ENCODE peak calls at places on chromosomes 13 and 19, in eight cellular contexts. W is Peyer's patch, Z is testis, U is prostate gland, C is A549, Y is body of pancreas, R is breast epithelium, M is stomach. K is an unnamed sample. For H3K4me1, the result is how much of the 10 kb centered on the place peaks cover.

GRCh38 chr19:16369664-16370576 is 45.3 kb downstream of the KLF2 start:
- DNase-seq in U (no peak), Z (no peak), M (no peak), W (no peak), Y (no peak), R (no peak), C (no peak), K (peak)

GRCh38 chr13:46160474-46161066 is 21.4 kb downstream of the LCP1 start:
- DNase-seq in Y (peak), C (peak), W (peak), R (no peak), M (no peak), Z (no peak), U (no peak), K (no peak)

GRCh38 chr13:34942732-34943674 is 933 bp downstream of the NBEA start:
- DNase-seq in Y (peak), W (peak), R (no peak), C (peak), U (peak), Z (peak), M (peak), K (peak)

GRCh38 chr13:112730157-112730671 is 40.4 kb downstream of the ATP11A start:
- DNase-seq in W (peak), Z (peak), R (no peak), U (no peak), C (no peak), M (peak), Y (no peak), K (peak)

GRCh38 chr19:30151081-30151480 is 209.0 kb downstream of the URI1 start:
- DNase-seq in U (no peak), M (no peak), C (no peak), Y (no peak), R (no peak), Z (no peak), W (no peak), K (peak)

GRCh38 chr19:827710-828321 is at the start of gene AZU1:
- DNase-seq in Z (no peak), M (peak), C (no peak), R (no peak), W (no peak), Y (peak), U (no peak), K (peak)

GRCh38 chr19:18612772-18613588 is at the start of gene TMEM59L:
- DNase-seq in Z (peak), M (no peak), R (no peak), C (no peak), W (peak), U (no peak), Y (no peak), K (peak)

GRCh38 chr19:42075364-42075615 is 676 bp upstream of the ZNF574 start:
- DNase-seq in M (no peak), Z (no peak), U (no peak), Y (no peak), R (no peak), C (no peak), W (no peak), K (no peak)

GRCh38 chr19:10418281-10419199 is 1.8 kb upstream of the PDE4A start:
- DNase-seq in Z (no peak), Y (no peak), W (no peak), U (no peak), M (no peak), R (no peak), C (no peak), K (no peak)

GRCh38 chr19:10417598-10418280 is 2.6 kb upstream of the PDE4A start:
- DNase-seq in M (no peak), W (no peak), Z (no peak), Y (no peak), C (no peak), U (no peak), R (no peak), K (no peak)

GRCh38 chr19:10416083-10416379 is 4.3 kb upstream of the PDE4A start:
- DNase-seq in U (no peak), Y (no peak), Z (no peak), R (no peak), C (no peak), W (no peak), M (no peak), K (no peak)

GRCh38 chr19:10419200-10419645 is 1.1 kb upstream of the PDE4A start:
- DNase-seq in U (no peak), W (no peak), Z (no peak), R (no peak), C (no peak), Y (no peak), M (no peak), K (no peak)

DNA sequence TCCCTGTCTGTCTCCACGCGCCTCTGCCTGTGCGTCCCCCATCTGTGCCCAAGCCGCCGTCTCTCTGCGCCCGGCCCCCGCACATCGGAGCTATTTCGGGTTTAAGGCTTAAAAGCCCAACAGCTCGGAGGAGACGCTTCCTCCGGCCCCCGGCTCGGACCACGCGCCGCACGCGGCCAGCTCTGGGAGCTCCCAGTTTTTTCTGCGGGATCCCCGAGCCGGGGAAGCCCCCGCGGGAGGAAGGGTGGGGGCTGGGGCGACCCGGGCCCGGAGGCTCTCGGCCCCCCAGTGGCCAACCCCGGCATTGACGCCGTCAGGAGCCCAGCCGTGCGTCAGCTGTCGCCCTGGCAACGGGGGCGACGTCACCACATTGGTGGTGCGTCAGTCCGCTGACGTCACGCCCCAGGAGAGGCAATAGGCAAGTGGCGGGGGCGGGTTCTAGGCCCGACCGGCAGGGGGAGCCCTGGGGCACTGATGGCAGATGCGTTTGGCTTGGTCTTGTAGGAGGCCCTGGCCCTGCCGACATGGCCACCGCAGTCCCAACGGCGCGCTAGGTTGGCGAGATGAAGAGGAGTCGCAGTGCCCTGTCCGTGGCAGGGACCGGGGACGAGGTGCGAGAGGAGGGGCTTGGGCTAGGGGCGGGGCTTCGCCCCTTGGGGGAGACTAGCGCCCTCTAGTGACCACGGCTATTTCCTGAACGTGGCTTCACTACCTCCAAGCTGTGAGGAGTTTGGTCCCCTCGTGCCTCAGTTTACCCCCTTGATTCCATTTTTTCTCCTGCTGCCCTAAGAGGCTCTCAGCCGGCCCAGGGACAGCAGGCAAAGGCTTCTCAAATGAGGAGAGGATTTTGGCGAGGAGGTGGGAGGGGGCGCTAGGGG is 3.7 kb upstream of the PDE4A start:
- DNase-seq in C (peak), R (peak), Y (peak), Z (peak), M (peak), W (peak), U (peak), K (peak)
- TF ChIP-seq POLR2A in C (no peak), R (no peak), Y (no peak), Z (no peak), M (no peak), W (no peak), U (no peak), K (no peak)

DNA sequence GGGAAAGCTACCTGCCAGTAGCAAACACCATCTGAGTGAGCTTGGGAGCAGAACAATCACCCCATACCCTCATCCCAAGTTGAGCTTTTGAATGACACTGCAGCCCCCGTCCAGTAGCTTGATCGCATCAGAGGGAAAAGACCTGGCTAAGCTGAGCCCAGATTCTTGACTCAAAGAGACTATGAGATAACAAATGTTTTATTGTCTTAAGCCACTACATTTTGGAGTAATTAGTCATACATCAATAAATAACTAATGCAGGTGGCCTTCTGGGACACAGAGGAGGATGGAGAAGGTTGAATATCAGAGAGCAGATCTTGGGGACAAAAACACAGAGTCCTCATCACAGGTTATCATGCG is 24.6 kb upstream of the IGSF23 start:
- DNase-seq in Y (no peak), U (no peak), C (peak), M (no peak), Z (no peak), W (no peak), R (no peak), K (no peak)
- H3K4me1 ChIP-seq in Y (under half), U (under half), C (half or more), M (under half), Z (under half), W (under half), R (under half), K (under half)

GRCh38 chr13:84902243-84902642 is 897.0 kb downstream of the SLITRK6 start:
- DNase-seq in U (no peak), Z (no peak), Y (no peak), W (no peak), C (no peak), M (no peak), R (no peak), K (no peak)

DNA sequence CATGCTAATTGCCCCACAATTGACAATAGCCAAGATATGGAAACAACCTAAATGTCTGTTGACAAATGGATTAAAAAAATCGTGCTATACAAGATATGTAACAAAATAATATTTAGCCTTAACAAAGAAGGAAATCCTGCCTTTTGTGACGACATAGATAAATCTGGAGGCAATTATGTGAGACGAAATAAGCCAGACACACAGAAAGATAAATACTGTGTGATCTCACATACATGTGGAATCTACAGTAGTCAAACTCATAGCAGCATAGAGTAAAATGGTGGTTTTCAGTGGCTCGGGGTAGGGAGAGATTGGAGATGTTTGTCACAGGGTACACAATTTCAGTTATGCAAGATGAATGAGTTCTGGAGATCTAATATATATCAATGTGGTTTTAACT is 895.8 kb downstream of the SLITRK6 start:
- DNase-seq in Z (no peak), U (no peak), W (no peak), R (no peak), M (no peak), Y (no peak), C (no peak), K (no peak)
- TF ChIP-seq POLR2A in Z (no peak), U (no peak), W (no peak), R (no peak), M (no peak), Y (no peak), C (no peak), K (no peak)

DNA sequence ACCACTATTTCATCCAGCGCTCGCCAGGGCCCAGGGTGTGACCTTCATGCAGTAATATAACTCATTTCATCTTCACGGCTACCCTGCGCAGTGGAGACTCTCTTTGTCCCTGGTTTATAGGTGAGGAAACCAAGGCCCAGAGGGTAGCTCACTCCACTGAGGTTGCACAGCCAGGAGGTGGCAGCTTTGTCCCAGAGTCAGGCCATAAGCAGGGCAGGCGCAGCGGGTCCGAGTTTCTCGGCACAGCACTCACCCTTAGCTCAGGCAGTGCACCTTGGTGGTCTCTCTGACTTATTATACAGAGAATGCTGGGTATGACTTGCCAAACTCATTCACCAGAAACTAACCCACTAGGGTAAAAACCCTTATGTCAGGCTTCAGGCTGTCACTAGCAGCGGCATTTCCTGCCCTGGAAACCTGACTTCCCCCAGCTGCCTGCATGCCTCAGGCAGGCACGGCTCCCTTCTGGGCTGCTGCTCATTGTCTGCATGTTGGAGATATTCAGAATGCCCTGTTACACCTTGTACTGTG is 24.5 kb downstream of the PPP5C start:
- DNase-seq in Y (no peak), U (no peak), M (no peak), Z (no peak), W (peak), C (no peak), R (no peak), K (no peak)
- H3K4me1 ChIP-seq in Y (under half), U (under half), M (under half), Z (under half), W (under half), C (under half), R (under half), K (under half)

GRCh38 chr19:6063576-6063961 is 46.7 kb downstream of the RFX2 start:
- DNase-seq in M (no peak), Z (peak), W (no peak), Y (no peak), C (no peak), U (no peak), R (no peak), K (no peak)
- TF ChIP-seq POLR2A in M (no peak), Z (no peak), W (no peak), Y (no peak), C (no peak), U (no peak), R (no peak), K (no peak)

GRCh38 chr13:94968040-94968756 is 255.9 kb upstream of the SOX21 start:
- DNase-seq in M (no peak), R (no peak), Y (no peak), Z (no peak), W (no peak), U (no peak), C (peak), K (no peak)

GRCh38 chr13:94968757-94969086 is 256.4 kb upstream of the SOX21 start:
- DNase-seq in U (no peak), C (peak), W (no peak), Z (no peak), R (no peak), Y (no peak), M (no peak), K (no peak)

GRCh38 chr13:94967183-94968039 is 255.1 kb upstream of the SOX21 start:
- DNase-seq in C (peak), Y (no peak), Z (no peak), R (no peak), U (no peak), W (no peak), M (peak), K (no peak)

GRCh38 chr13:94966380-94966779 is 254.0 kb upstream of the SOX21 start:
- DNase-seq in Z (no peak), U (no peak), C (no peak), R (no peak), W (no peak), Y (no peak), M (no peak), K (no peak)

DNA sequence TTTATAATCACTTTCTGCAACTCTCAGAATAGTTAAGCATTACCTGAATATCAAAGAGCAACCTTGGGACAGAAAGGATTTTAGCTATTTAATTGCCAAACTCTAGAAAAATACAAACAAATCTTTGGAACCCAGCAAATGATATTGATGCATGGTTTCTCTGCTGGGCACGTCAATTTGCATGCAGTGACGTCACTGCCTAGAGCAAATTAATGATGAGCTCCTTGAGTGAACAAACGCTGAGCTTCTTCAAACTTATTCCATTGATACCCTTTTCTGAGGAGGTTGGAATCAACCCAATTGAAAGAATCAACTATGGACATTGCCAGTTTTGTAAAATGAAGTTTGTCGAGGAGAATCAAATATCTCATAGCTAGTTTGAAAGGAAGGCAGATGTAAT is 259.9 kb upstream of the SOX21 start:
- DNase-seq in W (no peak), U (no peak), C (no peak), R (no peak), Z (no peak), M (no peak), Y (no peak), K (no peak)
- H3K4me1 ChIP-seq in W (under half), U (under half), C (under half), R (under half), Z (under half), M (under half), Y (under half), K (under half)

DNA sequence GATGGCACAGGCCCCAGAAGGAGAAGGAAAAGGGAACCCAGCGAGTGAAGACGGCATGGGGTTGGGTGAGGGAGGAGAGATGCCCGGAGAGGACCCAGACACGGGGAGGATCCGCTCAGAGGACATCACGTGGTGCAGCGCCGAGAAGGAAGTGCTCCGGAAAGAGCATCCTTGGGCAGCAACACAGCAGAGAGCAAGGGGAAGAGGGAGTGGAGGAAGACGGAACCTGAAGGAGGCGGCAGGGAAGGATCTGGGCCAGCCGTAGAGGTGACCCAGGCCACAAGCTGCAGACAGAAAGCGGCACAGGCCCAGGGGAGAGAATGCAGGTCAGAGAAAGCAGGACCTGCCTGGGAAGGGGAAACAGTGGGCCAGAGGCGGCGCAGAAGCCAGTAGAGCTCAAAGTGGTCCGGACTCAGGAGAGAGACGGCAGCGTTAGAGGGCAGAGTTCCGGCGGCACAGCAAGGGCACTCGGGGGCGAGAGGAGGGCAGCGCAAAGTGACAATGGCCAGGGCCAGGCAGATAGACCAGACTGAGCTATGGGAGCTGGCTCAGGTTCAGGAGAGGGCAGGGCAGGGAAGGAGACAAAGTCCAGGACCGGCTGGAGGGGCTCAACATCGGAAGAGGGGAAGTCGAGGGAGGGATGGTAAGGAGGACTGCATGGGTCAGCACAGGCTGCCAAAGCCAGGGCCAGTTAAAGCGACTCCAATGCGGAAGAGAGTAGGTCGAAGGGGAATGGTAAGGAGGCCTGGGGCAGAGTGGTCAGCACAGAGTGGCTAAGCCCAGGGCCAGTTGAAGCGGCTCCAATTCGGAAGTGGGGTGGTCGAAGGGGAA is 990 bp downstream of the PPP1R12C start:
- DNase-seq in Z (peak), Y (peak), R (peak), W (peak), U (peak), M (peak), C (peak), K (peak)
- TF ChIP-seq POLR2A in Z (no peak), Y (no peak), R (no peak), W (no peak), U (no peak), M (no peak), C (no peak), K (no peak)

GRCh38 chr19:38682872-38683392 is 35.5 kb downstream of the ACTN4 start:
- DNase-seq in W (no peak), R (no peak), U (no peak), M (no peak), C (no peak), Z (no peak), Y (no peak), K (no peak)
- H3K4me1 ChIP-seq in W (under half), R (under half), U (under half), M (half or more), C (half or more), Z (under half), Y (half or more), K (half or more)

GRCh38 chr13:60163525-60164471 is at the start of gene DIAPH3:
- DNase-seq in U (peak), M (peak), Z (peak), C (peak), W (peak), R (peak), Y (peak), K (peak)
- TF ChIP-seq POLR2A in U (peak), M (no peak), Z (peak), C (peak), W (peak), R (peak), Y (peak), K (no peak)

K was measured in spleen.